ENCODE peak calls at places on chromosomes 4 and X, in five cellular contexts. U, B, O, Q and Z are unnamed samples.

GRCh38 chrX:10769165-10769564 is 148.8 kb upstream of the MID1 start:
- DNase-seq in Q (peak), B (no peak), U (no peak), O (no peak), Z (peak)

GRCh38 chrX:21975827-21976226 is 35.3 kb downstream of the SMS start:
- DNase-seq in Q (peak), U (no peak), B (no peak), O (no peak), Z (peak)

GRCh38 chr4:147059064-147059731 is 113.5 kb upstream of the TTC29 start:
- DNase-seq in Q (no peak), U (no peak), B (no peak), O (no peak), Z (no peak)

GRCh38 chr4:57097711-57098110 is 12.5 kb downstream of the IGFBP7 start:
- DNase-seq in O (no peak), Q (no peak), U (no peak), B (no peak), Z (no peak)

GRCh38 chr4:175273995-175274753 is 356.0 kb downstream of the ADAM29 start:
- DNase-seq in O (no peak), U (no peak), B (no peak), Q (peak), Z (peak)

GRCh38 chr4:88162636-88163035 is 4.2 kb upstream of the ABCG2 start:
- DNase-seq in U (no peak), O (no peak), Q (no peak), B (no peak), Z (no peak)

GRCh38 chr4:39706829-39707511 is 9.0 kb downstream of the UBE2K start:
- DNase-seq in B (no peak), U (no peak), O (no peak), Q (no peak), Z (no peak)

GRCh38 chr4:14446311-14446710 is 556.0 kb upstream of the CPEB2 start:
- DNase-seq in Q (no peak), O (no peak), B (no peak), U (no peak), Z (no peak)

GRCh38 chrX:119541188-119541587 is 24.0 kb downstream of the STEEP1 start:
- DNase-seq in O (no peak), B (no peak), Q (peak), U (no peak), Z (peak)

GRCh38 chrX:123338240-123338639 is 154.2 kb downstream of the GRIA3 start:
- DNase-seq in O (no peak), B (no peak), Q (no peak), U (no peak), Z (no peak)

GRCh38 chr4:64582492-64582891 is 173.2 kb upstream of the TECRL start:
- DNase-seq in U (no peak), Q (no peak), B (no peak), O (no peak), Z (no peak)

GRCh38 chrX:11480626-11481025 is 185.1 kb downstream of the ARHGAP6 start:
- DNase-seq in U (no peak), Q (no peak), O (no peak), B (no peak), Z (no peak)

GRCh38 chr4:24126776-24127175 is 236.9 kb upstream of the PPARGC1A start:
- DNase-seq in O (no peak), B (no peak), U (no peak), Q (no peak), Z (no peak)

GRCh38 chr4:153755186-153755585 is 4.6 kb downstream of the RNF175 start:
- DNase-seq in O (no peak), B (no peak), Q (no peak), U (no peak), Z (no peak)

GRCh38 chr4:184343400-184344177 is 125.9 kb upstream of the ENPP6 start:
- DNase-seq in O (peak), B (no peak), U (peak), Q (peak), Z (peak)

GRCh38 chrX:599837-600715 is 30.5 kb upstream of the SHOX start:
- DNase-seq in B (peak), U (no peak), O (no peak), Q (no peak), Z (no peak)

GRCh38 chr4:80026080-80026479 is 46.9 kb downstream of the ANTXR2 start:
- DNase-seq in U (no peak), Q (no peak), O (no peak), B (no peak), Z (no peak)

GRCh38 chr4:11914406-11914805 is 485.7 kb upstream of the HS3ST1 start:
- DNase-seq in U (peak), O (no peak), Q (no peak), B (no peak), Z (no peak)

GRCh38 chrX:29478336-29479069 is 736.9 kb upstream of the MAGEB2 start:
- DNase-seq in U (peak), Q (peak), B (no peak), O (no peak), Z (peak)

GRCh38 chr4:162727232-162727631 is 439.5 kb downstream of the NAF1 start:
- DNase-seq in B (no peak), O (no peak), Q (no peak), U (no peak), Z (no peak)

GRCh38 chr4:40576651-40577480 is 52.8 kb downstream of the RBM47 start:
- DNase-seq in B (no peak), O (peak), Q (peak), U (peak), Z (peak)

GRCh38 chr4:74097161-74097560 is 1.8 kb downstream of the CXCL2 start:
- DNase-seq in O (no peak), B (no peak), Q (no peak), U (no peak), Z (no peak)

GRCh38 chr4:13537832-13538177 is 6.5 kb downstream of the NKX3-2 start:
- DNase-seq in U (no peak), Q (no peak), B (no peak), O (no peak), Z (no peak)

GRCh38 chr4:25873632-25874129 is 10.9 kb upstream of the SEL1L3 start:
- DNase-seq in B (no peak), O (no peak), U (no peak), Q (no peak), Z (no peak)

GRCh38 chrX:122046226-122046625 is 998.8 kb downstream of the GLUD2 start:
- DNase-seq in O (no peak), U (no peak), B (no peak), Q (peak), Z (no peak)

GRCh38 chr4:3073158-3074077 is 920 bp downstream of the HTT-AS start:
- DNase-seq in B (peak), Q (peak), U (peak), O (no peak), Z (no peak)

GRCh38 chrX:21735038-21735752 is 22.7 kb downstream of the SMPX start:
- DNase-seq in U (no peak), B (no peak), O (no peak), Q (no peak), Z (no peak)

GRCh38 chr4:171017596-171017995 is 795.6 kb upstream of the GALNTL6 start:
- DNase-seq in Q (peak), B (no peak), O (no peak), U (no peak), Z (no peak)

GRCh38 chr4:52748432-52748831 is 2.8 kb downstream of the ERVMER34-1 start:
- DNase-seq in U (no peak), O (no peak), B (no peak), Q (no peak), Z (no peak)

GRCh38 chr4:74659576-74660411 is 134.5 kb downstream of the BTC start:
- DNase-seq in B (no peak), O (no peak), Q (peak), U (no peak), Z (peak)

GRCh38 chrX:153973127-153974002 is 811 bp downstream of the TMEM187 start:
- DNase-seq in O (no peak), Q (no peak), B (no peak), U (no peak), Z (no peak)

GRCh38 chr4:174086829-174087799 is 196.4 kb downstream of the FBXO8 start:
- DNase-seq in B (no peak), O (no peak), U (no peak), Q (no peak), Z (no peak)

GRCh38 chrX:131032646-131033230 is 25.4 kb upstream of the ARHGAP36 start:
- DNase-seq in O (no peak), U (no peak), B (no peak), Q (no peak), Z (no peak)

GRCh38 chrX:12955882-12956703 is 18.8 kb upstream of the TMSB4X start:
- DNase-seq in O (no peak), U (no peak), B (peak), Q (peak), Z (peak)